ENCODE peak calls at places on chromosomes 4 and X, in four cellular contexts. G is K562, O is A549, B is HepG2. W is an unnamed sample.

GRCh38 chrX:115898382-115899001 is 272.1 kb upstream of the AGTR2 start:
- DNase-seq in O (no peak), G (peak), B (peak), W (no peak)

GRCh38 chrX:40082447-40083119 is 15.2 kb downstream of the BCOR start:
- DNase-seq in O (no peak), B (peak), G (no peak), W (no peak)

GRCh38 chr4:68572653-68573052 is 3.5 kb downstream of the UGT2B17 start:
- DNase-seq in G (no peak), B (no peak), O (no peak), W (no peak)

GRCh38 chrX:85963736-85964135 is 83.6 kb downstream of the CHM start:
- DNase-seq in O (peak), B (peak), G (no peak), W (no peak)

GRCh38 chr4:1325681-1326635 is 21.1 kb upstream of the UVSSA start:
- DNase-seq in O (no peak), B (no peak), G (no peak), W (no peak)

GRCh38 chrX:139766545-139766983 is 58.6 kb upstream of the MCF2 start:
- DNase-seq in G (no peak), B (no peak), O (no peak), W (no peak)

GRCh38 chrX:146278381-146278780 is 460.8 kb downstream of the SLITRK2 start:
- DNase-seq in O (no peak), B (no peak), G (peak), W (no peak)

GRCh38 chrX:141341341-141341740 is 99.0 kb upstream of the SPANXC start:
- DNase-seq in G (no peak), B (no peak), O (peak), W (no peak)

GRCh38 chr4:54657556-54658313 is at the start of gene KIT:
- DNase-seq in B (no peak), O (no peak), G (peak), W (peak)

GRCh38 chr4:53855886-53856260 is 208.5 kb downstream of the CHIC2 start:
- DNase-seq in G (no peak), O (no peak), B (no peak), W (no peak)

GRCh38 chrX:23662853-23663252 is 4.4 kb upstream of the PRDX4 start:
- DNase-seq in O (no peak), B (no peak), G (no peak), W (no peak)

GRCh38 chrX:74535211-74535621 is 79.2 kb downstream of the RLIM start:
- DNase-seq in O (no peak), G (peak), B (peak), W (no peak)

GRCh38 chr4:143711543-143712159 is 11.2 kb upstream of the FREM3 start:
- DNase-seq in G (peak), B (no peak), O (no peak), W (no peak)

GRCh38 chr4:24912252-24913098 is at the start of gene CCDC149:
- DNase-seq in B (peak), G (peak), O (peak), W (peak)

GRCh38 chrX:20500171-20500865 is 233.6 kb upstream of the RPS6KA3 start:
- DNase-seq in B (no peak), O (no peak), G (no peak), W (no peak)

GRCh38 chrX:22666441-22666840 is 333.3 kb upstream of the DDX53 start:
- DNase-seq in G (peak), B (peak), O (no peak), W (no peak)

GRCh38 chr4:168550071-168550766 is 53.4 kb downstream of the PALLD start:
- DNase-seq in G (no peak), B (no peak), O (no peak), W (no peak)

GRCh38 chrX:10502961-10503360 is 117.4 kb downstream of the MID1 start:
- DNase-seq in B (no peak), O (no peak), G (no peak), W (no peak)

GRCh38 chr4:4260185-4260751 is 12.2 kb upstream of the TMEM128 start:
- DNase-seq in G (peak), B (peak), O (peak), W (no peak)

GRCh38 chr4:17688011-17688441 is 73.6 kb downstream of the MED28 start:
- DNase-seq in O (no peak), G (no peak), B (no peak), W (no peak)

GRCh38 chr4:929970-930625 is 2.0 kb downstream of the GAK start:
- DNase-seq in O (no peak), B (peak), G (no peak), W (no peak)

GRCh38 chr4:143025111-143025704 is 159.5 kb upstream of the USP38 start:
- DNase-seq in B (peak), G (peak), O (no peak), W (no peak)

GRCh38 chr4:84957509-84958420 is 8.7 kb downstream of the WDFY3 start:
- DNase-seq in O (no peak), B (no peak), G (no peak), W (no peak)

GRCh38 chr4:6802050-6802449 is 19.5 kb downstream of the KIAA0232 start:
- DNase-seq in G (no peak), B (no peak), O (no peak), W (no peak)

GRCh38 chr4:27013012-27013411 is 152.4 kb downstream of the STIM2 start:
- DNase-seq in G (no peak), O (no peak), B (no peak), W (no peak)

GRCh38 chr4:7531640-7531994 is 96.9 kb upstream of the PSAPL1 start:
- DNase-seq in B (no peak), O (no peak), G (no peak), W (no peak)

GRCh38 chrX:27565992-27566391 is 24.2 kb upstream of the DCAF8L2 start:
- DNase-seq in B (peak), G (peak), O (no peak), W (no peak)

GRCh38 chrX:40094900-40095587 is 2.7 kb downstream of the BCOR start:
- DNase-seq in G (no peak), O (no peak), B (no peak), W (no peak)

GRCh38 chrX:106243376-106243775 is 75.3 kb downstream of the PWWP3B start:
- DNase-seq in O (no peak), G (no peak), B (no peak), W (no peak)

GRCh38 chr4:52250124-52250523 is 199.0 kb downstream of the SPATA18 start:
- DNase-seq in B (no peak), G (no peak), O (no peak), W (no peak)

GRCh38 chr4:187178084-187178483 is 454.4 kb upstream of the FAT1 start:
- DNase-seq in B (no peak), O (no peak), G (no peak), W (no peak)

GRCh38 chrX:9339603-9340569 is 125.0 kb upstream of the TBL1X start:
- DNase-seq in G (no peak), O (no peak), B (no peak), W (no peak)

GRCh38 chr4:7034262-7035081 is 8.7 kb upstream of the TADA2B start:
- DNase-seq in G (no peak), B (peak), O (peak), W (no peak)

GRCh38 chrX:53398216-53398615 is 24.2 kb downstream of the SMC1A start:
- DNase-seq in O (no peak), G (no peak), B (no peak), W (no peak)

DNA sequence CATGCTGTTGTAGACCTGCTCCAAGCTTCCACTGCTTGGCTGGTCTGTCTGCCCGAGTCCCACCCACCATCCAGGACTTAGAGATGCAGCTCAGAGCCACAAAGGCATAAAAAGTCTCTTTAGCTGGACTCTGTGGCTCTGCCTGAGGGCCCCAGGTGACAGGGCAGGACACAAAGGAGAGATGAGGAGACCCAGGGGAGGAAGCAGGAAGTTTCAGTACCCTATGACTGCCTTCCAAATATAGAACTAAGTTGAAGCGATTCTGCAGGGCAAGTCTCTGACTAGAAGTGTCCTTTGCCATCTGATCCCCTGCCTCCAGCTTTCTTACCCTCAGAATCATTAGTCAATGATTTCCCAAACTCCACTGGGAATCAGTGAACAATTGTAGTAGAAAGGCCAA is 11.2 kb upstream of the CXCR3 start:
- DNase-seq in O (no peak), G (no peak), B (no peak), W (no peak)
- TF ChIP-seq RNF2 in O (no peak), G (no peak), B (no peak), W (no peak)

GRCh38 chrX:64977830-64978229 is 1.6 kb upstream of the ZC4H2 start:
- DNase-seq in G (no peak), O (no peak), B (peak), W (no peak)
- TF ChIP-seq RNF2 in G (no peak), O (no peak), B (no peak), W (no peak)

GRCh38 chr4:42397635-42398447 is 553 bp downstream of the SHISA3 start:
- DNase-seq in B (no peak), G (no peak), O (no peak), W (peak)

GRCh38 chr4:42396361-42397255 is 680 bp upstream of the SHISA3 start:
- DNase-seq in O (no peak), G (no peak), B (no peak), W (peak)

GRCh38 chr4:42398448-42399355 is 1.4 kb downstream of the SHISA3 start:
- DNase-seq in G (no peak), B (no peak), O (no peak), W (no peak)

GRCh38 chr4:42395595-42395994 is 1.7 kb upstream of the SHISA3 start:
- DNase-seq in B (no peak), O (no peak), G (no peak), W (no peak)

DNA sequence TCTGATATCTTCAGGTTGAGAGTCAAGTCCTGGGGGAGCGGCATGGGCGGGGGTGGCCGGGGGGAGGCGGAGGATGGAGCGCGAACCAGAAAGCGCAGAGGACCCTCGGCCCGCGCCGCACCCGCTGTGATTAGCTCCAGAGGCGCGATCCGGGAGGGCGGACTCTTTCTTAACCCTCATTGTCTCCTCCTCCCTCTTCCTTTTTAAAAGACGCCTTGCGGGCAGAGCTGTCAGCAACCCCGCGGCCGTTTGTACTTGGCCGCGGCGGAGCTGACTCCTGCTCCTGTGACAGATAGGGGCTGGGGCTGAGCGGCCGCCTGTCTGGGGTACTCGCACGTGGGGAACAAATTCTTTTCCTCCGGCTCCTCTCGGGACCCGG is at the start of gene SHISA3:
- DNase-seq in B (no peak), O (peak), G (no peak), W (peak)
- TF ChIP-seq RNF2 in B (no peak), O (no peak), G (no peak), W (no peak)

GRCh38 chr4:95728145-95728544 is 111.7 kb upstream of the PDHA2 start:
- DNase-seq in O (no peak), B (no peak), G (no peak), W (no peak)
- TF ChIP-seq RNF2 in O (no peak), B (no peak), G (no peak), W (no peak)

DNA sequence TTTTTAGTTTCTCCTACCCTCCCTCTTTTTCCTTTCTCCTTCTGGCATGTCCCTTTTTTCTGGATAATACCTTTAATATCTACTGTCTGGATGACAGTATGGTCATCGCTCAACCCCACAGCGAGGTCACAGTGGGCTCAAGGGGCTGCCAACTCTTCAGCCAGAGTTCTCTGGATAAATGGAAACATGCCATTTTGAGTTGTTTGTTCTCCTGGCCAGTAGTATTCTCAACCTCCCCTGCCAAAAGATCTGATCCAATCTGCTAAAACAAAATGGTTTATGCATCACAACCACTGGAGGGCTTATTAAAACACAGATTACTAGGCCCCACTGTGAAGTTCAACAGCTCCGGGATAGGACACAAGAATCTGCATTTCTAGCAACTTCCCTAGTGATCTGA is 5.0 kb upstream of the LAMP2 start:
- DNase-seq in B (no peak), O (no peak), G (no peak), W (no peak)
- TF ChIP-seq RNF2 in B (no peak), O (no peak), G (no peak), W (no peak)

W was measured in H1.